ENCODE peak calls at places on chromosomes 6 and 20, in nine cellular contexts. One of them, this sample, is unnamed.

GRCh38 chr20:53389516-53389915 is 204.1 kb downstream of the ZNF217 start:
- DNase-seq in GM23338: no peak
- DNase-seq in activated naive CD4-positive, alpha-beta T cell: no peak
- DNase-seq in endothelial cell: no peak
- DNase-seq in foreskin melanocyte: no peak
- DNase-seq in mesothelial cell of epicardium: no peak
- DNase-seq in activated naive CD8-positive, alpha-beta T cell treated with anti-CD3 and anti-CD28 coated beads, Interleukin-2, amount 10 ng/mL, durations not matched to agents 7 days and 5 days: no peak
- DNase-seq in BE2C: no peak
- DNase-seq in HS-5: no peak
- DNase-seq in this sample: no peak

GRCh38 chr20:46111028-46111835 is 6.9 kb upstream of the CD40 start:
- DNase-seq in foreskin melanocyte: no peak
- DNase-seq in GM23338: no peak
- DNase-seq in activated naive CD8-positive, alpha-beta T cell treated with anti-CD3 and anti-CD28 coated beads, Interleukin-2, amount 10 ng/mL, durations not matched to agents 7 days and 5 days: no peak
- DNase-seq in endothelial cell: no peak
- DNase-seq in BE2C: no peak
- DNase-seq in mesothelial cell of epicardium: no peak
- DNase-seq in HS-5: no peak
- DNase-seq in activated naive CD4-positive, alpha-beta T cell: no peak
- DNase-seq in this sample: no peak

GRCh38 chr20:47142782-47143170 is 213.7 kb downstream of the ZMYND8 start:
- DNase-seq in endothelial cell: no peak
- DNase-seq in activated naive CD8-positive, alpha-beta T cell treated with anti-CD3 and anti-CD28 coated beads, Interleukin-2, amount 10 ng/mL, durations not matched to agents 7 days and 5 days: no peak
- DNase-seq in activated naive CD4-positive, alpha-beta T cell: no peak
- DNase-seq in BE2C: no peak
- DNase-seq in mesothelial cell of epicardium: no peak
- DNase-seq in HS-5: no peak
- DNase-seq in foreskin melanocyte: no peak
- DNase-seq in GM23338: no peak
- DNase-seq in this sample: no peak

GRCh38 chr6:170163405-170164170 is 127.3 kb downstream of the DLL1 start:
- DNase-seq in endothelial cell: no peak
- DNase-seq in mesothelial cell of epicardium: no peak
- DNase-seq in HS-5: no peak
- DNase-seq in activated naive CD8-positive, alpha-beta T cell treated with anti-CD3 and anti-CD28 coated beads, Interleukin-2, amount 10 ng/mL, durations not matched to agents 7 days and 5 days: no peak
- DNase-seq in foreskin melanocyte: no peak
- DNase-seq in BE2C: no peak
- DNase-seq in activated naive CD4-positive, alpha-beta T cell: no peak
- DNase-seq in GM23338: no peak
- DNase-seq in this sample: no peak

GRCh38 chr6:170098428-170099170 is 192.3 kb downstream of the DLL1 start:
- DNase-seq in endothelial cell: peak
- DNase-seq in activated naive CD8-positive, alpha-beta T cell treated with anti-CD3 and anti-CD28 coated beads, Interleukin-2, amount 10 ng/mL, durations not matched to agents 7 days and 5 days: no peak
- DNase-seq in activated naive CD4-positive, alpha-beta T cell: no peak
- DNase-seq in HS-5: no peak
- DNase-seq in GM23338: no peak
- DNase-seq in BE2C: no peak
- DNase-seq in foreskin melanocyte: no peak
- DNase-seq in mesothelial cell of epicardium: no peak
- DNase-seq in this sample: no peak

GRCh38 chr6:161458199-161458598 is 184.3 kb upstream of the AGPAT4 start:
- DNase-seq in GM23338: no peak
- DNase-seq in mesothelial cell of epicardium: no peak
- DNase-seq in activated naive CD4-positive, alpha-beta T cell: no peak
- DNase-seq in BE2C: no peak
- DNase-seq in HS-5: no peak
- DNase-seq in endothelial cell: no peak
- DNase-seq in activated naive CD8-positive, alpha-beta T cell treated with anti-CD3 and anti-CD28 coated beads, Interleukin-2, amount 10 ng/mL, durations not matched to agents 7 days and 5 days: no peak
- DNase-seq in foreskin melanocyte: no peak
- DNase-seq in this sample: no peak

GRCh38 chr6:34551720-34552119 is 4.4 kb downstream of the SPDEF start:
- DNase-seq in activated naive CD8-positive, alpha-beta T cell treated with anti-CD3 and anti-CD28 coated beads, Interleukin-2, amount 10 ng/mL, durations not matched to agents 7 days and 5 days: no peak
- DNase-seq in activated naive CD4-positive, alpha-beta T cell: no peak
- DNase-seq in foreskin melanocyte: no peak
- DNase-seq in mesothelial cell of epicardium: no peak
- DNase-seq in endothelial cell: no peak
- DNase-seq in HS-5: no peak
- DNase-seq in GM23338: no peak
- DNase-seq in BE2C: no peak
- DNase-seq in this sample: no peak

GRCh38 chr20:46810442-46811327 is 84.0 kb upstream of the EYA2 start:
- DNase-seq in activated naive CD8-positive, alpha-beta T cell treated with anti-CD3 and anti-CD28 coated beads, Interleukin-2, amount 10 ng/mL, durations not matched to agents 7 days and 5 days: no peak
- DNase-seq in foreskin melanocyte: no peak
- DNase-seq in endothelial cell: no peak
- DNase-seq in activated naive CD4-positive, alpha-beta T cell: no peak
- DNase-seq in HS-5: no peak
- DNase-seq in BE2C: no peak
- DNase-seq in mesothelial cell of epicardium: no peak
- DNase-seq in GM23338: peak
- DNase-seq in this sample: no peak

GRCh38 chr6:24879351-24879750 is 56.4 kb downstream of the RIPOR2 start:
- DNase-seq in endothelial cell: no peak
- DNase-seq in GM23338: no peak
- DNase-seq in foreskin melanocyte: no peak
- DNase-seq in mesothelial cell of epicardium: no peak
- DNase-seq in HS-5: no peak
- DNase-seq in BE2C: no peak
- DNase-seq in activated naive CD4-positive, alpha-beta T cell: no peak
- DNase-seq in activated naive CD8-positive, alpha-beta T cell treated with anti-CD3 and anti-CD28 coated beads, Interleukin-2, amount 10 ng/mL, durations not matched to agents 7 days and 5 days: no peak
- DNase-seq in this sample: no peak

GRCh38 chr6:30942338-30943060 is 1.7 kb downstream of the MUCL3 start:
- DNase-seq in endothelial cell: peak
- DNase-seq in GM23338: peak
- DNase-seq in HS-5: peak
- DNase-seq in foreskin melanocyte: peak
- DNase-seq in mesothelial cell of epicardium: peak
- DNase-seq in activated naive CD4-positive, alpha-beta T cell: no peak
- DNase-seq in activated naive CD8-positive, alpha-beta T cell treated with anti-CD3 and anti-CD28 coated beads, Interleukin-2, amount 10 ng/mL, durations not matched to agents 7 days and 5 days: no peak
- DNase-seq in BE2C: no peak
- DNase-seq in this sample: peak

GRCh38 chr6:52507557-52508260 is 69.2 kb downstream of the TRAM2 start:
- DNase-seq in foreskin melanocyte: no peak
- DNase-seq in activated naive CD4-positive, alpha-beta T cell: no peak
- DNase-seq in BE2C: no peak
- DNase-seq in mesothelial cell of epicardium: no peak
- DNase-seq in GM23338: no peak
- DNase-seq in activated naive CD8-positive, alpha-beta T cell treated with anti-CD3 and anti-CD28 coated beads, Interleukin-2, amount 10 ng/mL, durations not matched to agents 7 days and 5 days: no peak
- DNase-seq in endothelial cell: no peak
- DNase-seq in HS-5: peak
- DNase-seq in this sample: peak

GRCh38 chr20:20084296-20084752 is 32.0 kb downstream of the CFAP61 start:
- DNase-seq in GM23338: no peak
- DNase-seq in HS-5: no peak
- DNase-seq in activated naive CD8-positive, alpha-beta T cell treated with anti-CD3 and anti-CD28 coated beads, Interleukin-2, amount 10 ng/mL, durations not matched to agents 7 days and 5 days: no peak
- DNase-seq in BE2C: peak
- DNase-seq in foreskin melanocyte: no peak
- DNase-seq in mesothelial cell of epicardium: no peak
- DNase-seq in activated naive CD4-positive, alpha-beta T cell: no peak
- DNase-seq in endothelial cell: no peak
- DNase-seq in this sample: no peak

GRCh38 chr20:21550587-21550986 is 36.7 kb upstream of the NKX2-2 start:
- DNase-seq in activated naive CD4-positive, alpha-beta T cell: no peak
- DNase-seq in HS-5: no peak
- DNase-seq in endothelial cell: no peak
- DNase-seq in foreskin melanocyte: no peak
- DNase-seq in activated naive CD8-positive, alpha-beta T cell treated with anti-CD3 and anti-CD28 coated beads, Interleukin-2, amount 10 ng/mL, durations not matched to agents 7 days and 5 days: no peak
- DNase-seq in BE2C: no peak
- DNase-seq in mesothelial cell of epicardium: no peak
- DNase-seq in GM23338: no peak
- DNase-seq in this sample: no peak

GRCh38 chr6:89604662-89605061 is 33.9 kb downstream of the LYRM2 start:
- DNase-seq in mesothelial cell of epicardium: no peak
- DNase-seq in activated naive CD8-positive, alpha-beta T cell treated with anti-CD3 and anti-CD28 coated beads, Interleukin-2, amount 10 ng/mL, durations not matched to agents 7 days and 5 days: no peak
- DNase-seq in activated naive CD4-positive, alpha-beta T cell: no peak
- DNase-seq in endothelial cell: no peak
- DNase-seq in GM23338: peak
- DNase-seq in foreskin melanocyte: no peak
- DNase-seq in BE2C: no peak
- DNase-seq in HS-5: no peak
- DNase-seq in this sample: no peak

GRCh38 chr6:16182428-16182827 is 53.5 kb downstream of the MYLIP start:
- DNase-seq in HS-5: no peak
- DNase-seq in BE2C: no peak
- DNase-seq in GM23338: no peak
- DNase-seq in activated naive CD4-positive, alpha-beta T cell: no peak
- DNase-seq in foreskin melanocyte: no peak
- DNase-seq in endothelial cell: no peak
- DNase-seq in mesothelial cell of epicardium: no peak
- DNase-seq in activated naive CD8-positive, alpha-beta T cell treated with anti-CD3 and anti-CD28 coated beads, Interleukin-2, amount 10 ng/mL, durations not matched to agents 7 days and 5 days: no peak
- DNase-seq in this sample: no peak

GRCh38 chr20:51860015-51860882 is 57.9 kb upstream of the SALL4 start:
- DNase-seq in activated naive CD8-positive, alpha-beta T cell treated with anti-CD3 and anti-CD28 coated beads, Interleukin-2, amount 10 ng/mL, durations not matched to agents 7 days and 5 days: no peak
- DNase-seq in BE2C: no peak
- DNase-seq in activated naive CD4-positive, alpha-beta T cell: no peak
- DNase-seq in foreskin melanocyte: peak
- DNase-seq in mesothelial cell of epicardium: no peak
- DNase-seq in endothelial cell: no peak
- DNase-seq in GM23338: no peak
- DNase-seq in HS-5: peak
- DNase-seq in this sample: peak

GRCh38 chr6:1424306-1424927 is 35.0 kb downstream of the FOXF2 start:
- DNase-seq in foreskin melanocyte: peak
- DNase-seq in GM23338: peak
- DNase-seq in mesothelial cell of epicardium: no peak
- DNase-seq in activated naive CD8-positive, alpha-beta T cell treated with anti-CD3 and anti-CD28 coated beads, Interleukin-2, amount 10 ng/mL, durations not matched to agents 7 days and 5 days: no peak
- DNase-seq in endothelial cell: peak
- DNase-seq in HS-5: peak
- DNase-seq in BE2C: peak
- DNase-seq in activated naive CD4-positive, alpha-beta T cell: no peak
- DNase-seq in this sample: peak

GRCh38 chr6:52543729-52544324 is 33.0 kb downstream of the TRAM2 start:
- DNase-seq in mesothelial cell of epicardium: no peak
- DNase-seq in foreskin melanocyte: no peak
- DNase-seq in endothelial cell: no peak
- DNase-seq in HS-5: no peak
- DNase-seq in GM23338: peak
- DNase-seq in BE2C: no peak
- DNase-seq in activated naive CD8-positive, alpha-beta T cell treated with anti-CD3 and anti-CD28 coated beads, Interleukin-2, amount 10 ng/mL, durations not matched to agents 7 days and 5 days: no peak
- DNase-seq in activated naive CD4-positive, alpha-beta T cell: no peak
- DNase-seq in this sample: no peak

GRCh38 chr6:137387365-137387764 is 106.8 kb downstream of the OLIG3 start:
- DNase-seq in activated naive CD4-positive, alpha-beta T cell: no peak
- DNase-seq in GM23338: peak
- DNase-seq in HS-5: no peak
- DNase-seq in BE2C: no peak
- DNase-seq in foreskin melanocyte: no peak
- DNase-seq in activated naive CD8-positive, alpha-beta T cell treated with anti-CD3 and anti-CD28 coated beads, Interleukin-2, amount 10 ng/mL, durations not matched to agents 7 days and 5 days: no peak
- DNase-seq in mesothelial cell of epicardium: no peak
- DNase-seq in endothelial cell: no peak
- DNase-seq in this sample: no peak

GRCh38 chr6:159608961-159609673 is 83.9 kb downstream of the SOD2 start:
- DNase-seq in activated naive CD4-positive, alpha-beta T cell: no peak
- DNase-seq in mesothelial cell of epicardium: no peak
- DNase-seq in endothelial cell: peak
- DNase-seq in GM23338: peak
- DNase-seq in BE2C: peak
- DNase-seq in activated naive CD8-positive, alpha-beta T cell treated with anti-CD3 and anti-CD28 coated beads, Interleukin-2, amount 10 ng/mL, durations not matched to agents 7 days and 5 days: no peak
- DNase-seq in HS-5: no peak
- DNase-seq in foreskin melanocyte: no peak
- DNase-seq in this sample: no peak

GRCh38 chr6:38549180-38549579 is 90.5 kb downstream of the BTBD9 start:
- DNase-seq in foreskin melanocyte: no peak
- DNase-seq in HS-5: no peak
- DNase-seq in GM23338: no peak
- DNase-seq in BE2C: no peak
- DNase-seq in activated naive CD8-positive, alpha-beta T cell treated with anti-CD3 and anti-CD28 coated beads, Interleukin-2, amount 10 ng/mL, durations not matched to agents 7 days and 5 days: no peak
- DNase-seq in mesothelial cell of epicardium: no peak
- DNase-seq in endothelial cell: no peak
- DNase-seq in activated naive CD4-positive, alpha-beta T cell: no peak
- DNase-seq in this sample: no peak

GRCh38 chr6:63448229-63448628 is 124.1 kb upstream of the LOC128125822 start:
- DNase-seq in HS-5: peak
- DNase-seq in activated naive CD4-positive, alpha-beta T cell: no peak
- DNase-seq in endothelial cell: no peak
- DNase-seq in GM23338: no peak
- DNase-seq in BE2C: no peak
- DNase-seq in foreskin melanocyte: no peak
- DNase-seq in mesothelial cell of epicardium: no peak
- DNase-seq in activated naive CD8-positive, alpha-beta T cell treated with anti-CD3 and anti-CD28 coated beads, Interleukin-2, amount 10 ng/mL, durations not matched to agents 7 days and 5 days: no peak
- DNase-seq in this sample: no peak

GRCh38 chr6:149223934-149224333 is 93.6 kb upstream of the TAB2 start:
- DNase-seq in activated naive CD4-positive, alpha-beta T cell: no peak
- DNase-seq in GM23338: no peak
- DNase-seq in HS-5: no peak
- DNase-seq in endothelial cell: no peak
- DNase-seq in BE2C: no peak
- DNase-seq in mesothelial cell of epicardium: no peak
- DNase-seq in activated naive CD8-positive, alpha-beta T cell treated with anti-CD3 and anti-CD28 coated beads, Interleukin-2, amount 10 ng/mL, durations not matched to agents 7 days and 5 days: no peak
- DNase-seq in foreskin melanocyte: no peak
- DNase-seq in this sample: no peak

GRCh38 chr6:128251445-128251844 is 269.0 kb downstream of the PTPRK start:
- DNase-seq in foreskin melanocyte: no peak
- DNase-seq in activated naive CD8-positive, alpha-beta T cell treated with anti-CD3 and anti-CD28 coated beads, Interleukin-2, amount 10 ng/mL, durations not matched to agents 7 days and 5 days: no peak
- DNase-seq in GM23338: peak
- DNase-seq in endothelial cell: no peak
- DNase-seq in BE2C: no peak
- DNase-seq in mesothelial cell of epicardium: no peak
- DNase-seq in HS-5: no peak
- DNase-seq in activated naive CD4-positive, alpha-beta T cell: no peak
- DNase-seq in this sample: no peak

GRCh38 chr20:58117944-58118343 is 110.5 kb downstream of the ANKRD60 start:
- DNase-seq in endothelial cell: no peak
- DNase-seq in BE2C: no peak
- DNase-seq in activated naive CD8-positive, alpha-beta T cell treated with anti-CD3 and anti-CD28 coated beads, Interleukin-2, amount 10 ng/mL, durations not matched to agents 7 days and 5 days: no peak
- DNase-seq in activated naive CD4-positive, alpha-beta T cell: no peak
- DNase-seq in GM23338: no peak
- DNase-seq in HS-5: no peak
- DNase-seq in mesothelial cell of epicardium: no peak
- DNase-seq in foreskin melanocyte: no peak
- DNase-seq in this sample: no peak

GRCh38 chr6:154080434-154081189 is 41.6 kb downstream of the OPRM1 start:
- DNase-seq in activated naive CD8-positive, alpha-beta T cell treated with anti-CD3 and anti-CD28 coated beads, Interleukin-2, amount 10 ng/mL, durations not matched to agents 7 days and 5 days: no peak
- DNase-seq in foreskin melanocyte: no peak
- DNase-seq in activated naive CD4-positive, alpha-beta T cell: no peak
- DNase-seq in BE2C: no peak
- DNase-seq in HS-5: no peak
- DNase-seq in endothelial cell: no peak
- DNase-seq in mesothelial cell of epicardium: no peak
- DNase-seq in GM23338: no peak
- DNase-seq in this sample: no peak

GRCh38 chr6:102582569-102582968 is 1189.1 kb downstream of the GRIK2 start:
- DNase-seq in GM23338: no peak
- DNase-seq in HS-5: no peak
- DNase-seq in BE2C: peak
- DNase-seq in mesothelial cell of epicardium: no peak
- DNase-seq in activated naive CD4-positive, alpha-beta T cell: no peak
- DNase-seq in foreskin melanocyte: no peak
- DNase-seq in activated naive CD8-positive, alpha-beta T cell treated with anti-CD3 and anti-CD28 coated beads, Interleukin-2, amount 10 ng/mL, durations not matched to agents 7 days and 5 days: no peak
- DNase-seq in endothelial cell: no peak
- DNase-seq in this sample: no peak

GRCh38 chr20:47317127-47317895 is 39.2 kb downstream of the ZMYND8 start:
- DNase-seq in GM23338: peak
- DNase-seq in activated naive CD4-positive, alpha-beta T cell: peak
- DNase-seq in activated naive CD8-positive, alpha-beta T cell treated with anti-CD3 and anti-CD28 coated beads, Interleukin-2, amount 10 ng/mL, durations not matched to agents 7 days and 5 days: peak
- DNase-seq in endothelial cell: peak
- DNase-seq in BE2C: no peak
- DNase-seq in HS-5: peak
- DNase-seq in mesothelial cell of epicardium: no peak
- DNase-seq in foreskin melanocyte: peak
- DNase-seq in this sample: peak

GRCh38 chr6:107032051-107032450 is 4.1 kb downstream of the MTRES1 start:
- DNase-seq in HS-5: peak
- DNase-seq in endothelial cell: no peak
- DNase-seq in foreskin melanocyte: no peak
- DNase-seq in BE2C: no peak
- DNase-seq in mesothelial cell of epicardium: no peak
- DNase-seq in activated naive CD4-positive, alpha-beta T cell: no peak
- DNase-seq in activated naive CD8-positive, alpha-beta T cell treated with anti-CD3 and anti-CD28 coated beads, Interleukin-2, amount 10 ng/mL, durations not matched to agents 7 days and 5 days: no peak
- DNase-seq in GM23338: no peak
- DNase-seq in this sample: no peak

GRCh38 chr6:105482956-105483355 is 80.1 kb upstream of the PREP start:
- DNase-seq in endothelial cell: no peak
- DNase-seq in HS-5: no peak
- DNase-seq in activated naive CD8-positive, alpha-beta T cell treated with anti-CD3 and anti-CD28 coated beads, Interleukin-2, amount 10 ng/mL, durations not matched to agents 7 days and 5 days: no peak
- DNase-seq in mesothelial cell of epicardium: no peak
- DNase-seq in GM23338: no peak
- DNase-seq in foreskin melanocyte: no peak
- DNase-seq in activated naive CD4-positive, alpha-beta T cell: no peak
- DNase-seq in BE2C: no peak
- DNase-seq in this sample: no peak

GRCh38 chr6:126804255-126805064 is 314.0 kb upstream of the RSPO3 start:
- DNase-seq in activated naive CD8-positive, alpha-beta T cell treated with anti-CD3 and anti-CD28 coated beads, Interleukin-2, amount 10 ng/mL, durations not matched to agents 7 days and 5 days: no peak
- DNase-seq in HS-5: no peak
- DNase-seq in foreskin melanocyte: peak
- DNase-seq in endothelial cell: peak
- DNase-seq in activated naive CD4-positive, alpha-beta T cell: no peak
- DNase-seq in mesothelial cell of epicardium: no peak
- DNase-seq in GM23338: peak
- DNase-seq in BE2C: peak
- DNase-seq in this sample: peak